ENCODE peak calls at places on chromosomes 6 and 20, in seven cellular contexts. L is HCT116, D is HepG2, B is SK-N-SH, P is H1, F is K562, Z is GM12878. V is an unnamed sample.

GRCh38 chr6:107108201-107108890 is 7.0 kb downstream of the BEND3 start:
- DNase-seq in L (no peak), D (no peak), B (no peak), P (no peak), F (no peak), Z (no peak), V (no peak)

GRCh38 chr6:154179443-154179842 is 140.4 kb downstream of the OPRM1 start:
- DNase-seq in L (no peak), D (no peak), B (no peak), P (no peak), F (no peak), Z (no peak), V (no peak)

GRCh38 chr6:158174514-158174913 is 6.4 kb downstream of the GTF2H5 start:
- DNase-seq in L (no peak), D (no peak), B (peak), P (no peak), F (no peak), Z (no peak), V (no peak)

GRCh38 chr6:167827588-167828324 is 1.0 kb downstream of the AFDN start:
- DNase-seq in L (no peak), D (peak), B (peak), P (peak), F (peak), Z (no peak), V (peak)

GRCh38 chr20:25439328-25439727 is 31.9 kb downstream of the GINS1 start:
- DNase-seq in L (no peak), D (no peak), B (no peak), P (no peak), F (no peak), Z (no peak), V (no peak)

GRCh38 chr20:39862613-39863012 is 826.4 kb downstream of the MAFB start:
- DNase-seq in L (no peak), D (no peak), B (no peak), P (no peak), F (no peak), Z (no peak), V (no peak)

GRCh38 chr20:3510110-3510509 is 39.3 kb downstream of the ATRN start:
- DNase-seq in L (no peak), D (peak), B (no peak), P (no peak), F (no peak), Z (no peak), V (no peak)

GRCh38 chr20:37356387-37356786 is 10.4 kb downstream of the SRC start:
- DNase-seq in L (no peak), D (no peak), B (peak), P (no peak), F (no peak), Z (no peak), V (no peak)

GRCh38 chr6:164108869-164109769 is 694.6 kb downstream of the QKI start:
- DNase-seq in L (no peak), D (no peak), B (no peak), P (no peak), F (no peak), Z (no peak), V (no peak)

GRCh38 chr6:79028641-79029314 is 49.3 kb downstream of the PHIP start:
- DNase-seq in L (no peak), D (no peak), B (no peak), P (no peak), F (no peak), Z (no peak), V (no peak)

GRCh38 chr6:105382918-105383317 is 20.0 kb downstream of the PREP start:
- DNase-seq in L (no peak), D (no peak), B (no peak), P (no peak), F (no peak), Z (no peak), V (no peak)

GRCh38 chr6:10526156-10526555 is 5.0 kb downstream of the GCNT2 start:
- DNase-seq in L (no peak), D (no peak), B (no peak), P (no peak), F (no peak), Z (no peak), V (no peak)

GRCh38 chr6:17088091-17088611 is 13.7 kb upstream of the STMND1 start:
- DNase-seq in L (no peak), D (no peak), B (no peak), P (no peak), F (no peak), Z (no peak), V (no peak)

GRCh38 chr20:40073535-40074111 is 615.4 kb downstream of the MAFB start:
- DNase-seq in L (no peak), D (no peak), B (no peak), P (peak), F (no peak), Z (no peak), V (no peak)

GRCh38 chr6:17580518-17581048 is 19.5 kb upstream of the FAM8A1 start:
- DNase-seq in L (no peak), D (no peak), B (peak), P (no peak), F (no peak), Z (no peak), V (no peak)

GRCh38 chr6:37576336-37576737 is 76.6 kb upstream of the CCDC167 start:
- DNase-seq in L (peak), D (no peak), B (no peak), P (no peak), F (no peak), Z (no peak), V (no peak)

GRCh38 chr20:58864346-58864745 is 11.8 kb downstream of the GNAS start:
- DNase-seq in L (no peak), D (no peak), B (peak), P (no peak), F (no peak), Z (no peak), V (peak)

GRCh38 chr6:49632712-49633111 is 3.9 kb downstream of the RHAG start:
- DNase-seq in L (no peak), D (no peak), B (no peak), P (no peak), F (no peak), Z (no peak), V (no peak)

GRCh38 chr20:33908351-33908750 is 85.4 kb upstream of the RALY start:
- DNase-seq in L (no peak), D (no peak), B (no peak), P (no peak), F (no peak), Z (no peak), V (peak)

GRCh38 chr20:5078399-5078958 is 41.3 kb downstream of the PCNA start:
- DNase-seq in L (no peak), D (peak), B (no peak), P (no peak), F (peak), Z (peak), V (no peak)

GRCh38 chr20:23311932-23312331 is 38.7 kb upstream of the NXT1 start:
- DNase-seq in L (no peak), D (no peak), B (no peak), P (no peak), F (peak), Z (no peak), V (no peak)

GRCh38 chr6:22015944-22016343 is 280.9 kb downstream of the PRL start:
- DNase-seq in L (no peak), D (no peak), B (no peak), P (no peak), F (no peak), Z (no peak), V (no peak)

GRCh38 chr6:74167506-74167905 is 471.5 kb downstream of the CD109 start:
- DNase-seq in L (no peak), D (no peak), B (no peak), P (no peak), F (no peak), Z (no peak), V (no peak)

GRCh38 chr20:13870349-13870748 is 85.5 kb downstream of the NDUFAF5 start:
- DNase-seq in L (no peak), D (peak), B (no peak), P (no peak), F (no peak), Z (no peak), V (no peak)

GRCh38 chr6:69038841-69039240 is 403.8 kb downstream of the ADGRB3 start:
- DNase-seq in L (no peak), D (no peak), B (no peak), P (no peak), F (no peak), Z (no peak), V (no peak)

GRCh38 chr20:17460119-17460518 is 71.1 kb downstream of the BFSP1 start:
- DNase-seq in L (no peak), D (no peak), B (no peak), P (peak), F (peak), Z (no peak), V (no peak)

GRCh38 chr20:37902504-37903313 is at the start of gene VSTM2L:
- DNase-seq in L (no peak), D (no peak), B (peak), P (no peak), F (peak), Z (no peak), V (peak)

GRCh38 chr6:4189249-4189648 is 53.9 kb upstream of the ECI2 start:
- DNase-seq in L (no peak), D (no peak), B (no peak), P (no peak), F (no peak), Z (no peak), V (no peak)

GRCh38 chr20:17715075-17715474 is 15.3 kb downstream of the BANF2 start:
- DNase-seq in L (no peak), D (no peak), B (no peak), P (no peak), F (no peak), Z (no peak), V (no peak)

GRCh38 chr20:64222273-64222672 is 33.3 kb upstream of the PCMTD2 start:
- DNase-seq in L (no peak), D (no peak), B (no peak), P (no peak), F (no peak), Z (no peak), V (no peak)

GRCh38 chr6:117482240-117483003 is at the start of gene DCBLD1:
- DNase-seq in L (peak), D (peak), B (peak), P (peak), F (peak), Z (no peak), V (peak)

GRCh38 chr6:31175961-31176360 is 5.5 kb upstream of the POU5F1 start:
- DNase-seq in L (no peak), D (no peak), B (no peak), P (no peak), F (no peak), Z (no peak), V (no peak)

GRCh38 chr6:121652223-121652622 is 216.8 kb downstream of the GJA1 start:
- DNase-seq in L (no peak), D (no peak), B (no peak), P (no peak), F (no peak), Z (no peak), V (no peak)

GRCh38 chr6:121649951-121650350 is 214.5 kb downstream of the GJA1 start:
- DNase-seq in L (no peak), D (no peak), B (no peak), P (no peak), F (no peak), Z (no peak), V (no peak)

GRCh38 chr6:121651420-121651819 is 216.0 kb downstream of the GJA1 start:
- DNase-seq in L (no peak), D (no peak), B (no peak), P (no peak), F (no peak), Z (no peak), V (no peak)

GRCh38 chr6:121653624-121654008 is 218.2 kb downstream of the GJA1 start:
- DNase-seq in L (no peak), D (no peak), B (no peak), P (no peak), F (no peak), Z (no peak), V (no peak)

DNA sequence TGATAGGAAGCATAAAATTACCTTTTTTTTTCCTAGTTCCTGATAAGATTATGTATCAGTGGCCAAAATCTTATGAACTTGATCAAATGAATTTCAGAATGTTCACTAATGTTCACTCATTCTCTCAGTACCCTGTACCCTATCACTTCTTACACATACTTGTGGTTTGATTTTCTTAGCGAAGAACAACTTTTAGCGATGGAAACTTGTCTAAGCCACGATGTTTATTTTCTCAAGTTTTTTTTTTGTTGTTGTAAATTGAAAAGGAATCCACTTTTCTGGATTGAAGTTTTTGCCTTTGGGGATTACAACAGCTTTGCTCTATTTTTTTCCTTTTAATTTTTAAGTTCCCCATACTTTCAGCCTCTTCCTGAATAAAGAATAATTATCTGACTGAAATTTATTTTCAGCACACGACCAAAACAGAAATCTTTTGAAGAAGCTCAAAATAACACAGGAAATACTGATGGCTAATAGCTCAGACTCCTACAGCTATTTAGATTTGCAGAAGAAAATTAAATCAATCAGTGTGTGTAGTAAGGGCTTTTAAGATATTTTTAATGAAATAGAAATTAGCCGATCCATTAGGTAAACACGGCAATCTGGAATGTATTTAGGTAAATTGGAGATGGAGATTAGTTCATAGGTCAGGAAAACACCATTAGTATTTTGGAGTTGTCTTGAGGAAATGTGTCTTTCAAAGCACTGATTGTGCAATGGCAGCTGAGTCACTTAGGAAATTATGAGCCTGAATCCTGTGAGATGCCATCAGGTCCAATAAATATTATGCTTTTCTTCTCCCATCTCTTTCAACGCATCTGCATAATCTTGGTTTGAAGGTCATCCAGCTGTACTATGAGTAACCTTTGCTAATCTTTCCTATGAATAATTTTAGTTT is 217.5 kb downstream of the GJA1 start:
- DNase-seq in L (peak), D (no peak), B (peak), P (no peak), F (no peak), Z (no peak), V (no peak)
- TF ChIP-seq JUND in L (peak), D (no peak), B (peak), P (no peak), F (no peak), Z (no peak), V (no peak)

GRCh38 chr6:138795809-138796469 is at the start of gene ECT2L:
- DNase-seq in L (no peak), D (no peak), B (peak), P (peak), F (no peak), Z (no peak), V (no peak)

GRCh38 chr6:138804986-138805385 is 9.1 kb downstream of the ECT2L start:
- DNase-seq in L (no peak), D (no peak), B (no peak), P (no peak), F (no peak), Z (no peak), V (no peak)

GRCh38 chr6:138803914-138804313 is 8.0 kb downstream of the ECT2L start:
- DNase-seq in L (no peak), D (no peak), B (no peak), P (no peak), F (no peak), Z (no peak), V (no peak)

GRCh38 chr6:138798028-138798427 is 2.1 kb downstream of the ECT2L start:
- DNase-seq in L (no peak), D (no peak), B (no peak), P (no peak), F (no peak), Z (no peak), V (no peak)

GRCh38 chr6:138800377-138801150 is 4.7 kb downstream of the ECT2L start:
- DNase-seq in L (no peak), D (no peak), B (peak), P (no peak), F (no peak), Z (no peak), V (no peak)
- TF ChIP-seq JUND in L (no peak), D (no peak), B (no peak), P (no peak), F (no peak), Z (no peak), V (no peak)

GRCh38 chr6:111092006-111092405 is 4.7 kb downstream of the SLC16A10 start:
- DNase-seq in L (no peak), D (no peak), B (no peak), P (no peak), F (no peak), Z (no peak), V (no peak)
- TF ChIP-seq JUND in L (no peak), D (no peak), B (no peak), P (no peak), F (no peak), Z (no peak), V (no peak)

GRCh38 chr20:41632896-41633295 is 14.7 kb upstream of the CHD6 start:
- DNase-seq in L (no peak), D (no peak), B (no peak), P (no peak), F (no peak), Z (no peak), V (no peak)

GRCh38 chr20:41635158-41635557 is 17.0 kb upstream of the CHD6 start:
- DNase-seq in L (no peak), D (no peak), B (no peak), P (no peak), F (no peak), Z (no peak), V (no peak)

GRCh38 chr20:41627611-41628244 is 9.6 kb upstream of the CHD6 start:
- DNase-seq in L (no peak), D (no peak), B (no peak), P (no peak), F (no peak), Z (no peak), V (no peak)

GRCh38 chr20:41630846-41631245 is 12.7 kb upstream of the CHD6 start:
- DNase-seq in L (no peak), D (no peak), B (no peak), P (no peak), F (no peak), Z (no peak), V (peak)

GRCh38 chr20:41631826-41632225 is 13.6 kb upstream of the CHD6 start:
- DNase-seq in L (no peak), D (no peak), B (no peak), P (no peak), F (no peak), Z (no peak), V (no peak)
- TF ChIP-seq JUND in L (no peak), D (no peak), B (no peak), P (no peak), F (no peak), Z (no peak), V (no peak)